ENCODE peak calls at places on chromosomes 5 and 9, in seven cellular contexts. D is activated T-helper 9 cell treated with anti-CD3 and anti-CD28 coated beads, Interleukin-2, amount 50 U/mL, for 16 hours; R is AG20443; Y is endothelial cell; V is activated naive CD4-positive, alpha-beta T cell; M is pancreas; Z is stimulated activated CD8-positive, alpha-beta memory T cell treated with anti-CD3 and anti-CD28 coated beads, Interleukin-7, amount 100 ng/mL, for 24 hours. X is an unnamed sample.
A peak's percentile ranks its signal among the peaks of the same experiment; 100 is the strongest.

GRCh38 chr9:95463145-95464060 is 53.4 kb downstream of the PTCH1 start:
- DNase-seq in V (no peak), R (no peak), Y (no peak), D (no peak), Z (no peak), M (no peak), X (no peak)

GRCh38 chr9:35798658-35799366 is 7.4 kb downstream of the NPR2 start:
- DNase-seq in Z (no peak), R (peak; percentile 27), V (no peak), Y (no peak), M (no peak), D (peak; percentile 30), X (no peak)

GRCh38 chr9:98399950-98400683 is 144.7 kb upstream of the TBC1D2 start:
- DNase-seq in D (no peak), R (no peak), V (no peak), Z (no peak), M (no peak), Y (no peak), X (no peak)

GRCh38 chr5:33631786-33632185 is 191.0 kb downstream of the TARS1 start:
- DNase-seq in R (peak; percentile 16), Y (no peak), V (no peak), D (no peak), Z (no peak), M (no peak), X (no peak)

GRCh38 chr9:135906291-135907005 is 898 bp downstream of the CAMSAP1 start:
- DNase-seq in M (no peak), Y (peak; percentile 30), V (no peak), D (no peak), Z (no peak), R (no peak), X (peak; percentile 26)

GRCh38 chr5:79974896-79975295 is 16.2 kb downstream of the MTX3 start:
- DNase-seq in M (no peak), D (no peak), Y (no peak), R (peak; percentile 53), V (no peak), Z (no peak), X (no peak)

GRCh38 chr5:370959-371810 is 49.7 kb downstream of the AHRR start:
- DNase-seq in Z (no peak), V (no peak), D (no peak), Y (no peak), R (peak; percentile 52), M (no peak), X (peak; percentile 5)

GRCh38 chr9:89353989-89354388 is 35.7 kb downstream of the SECISBP2 start:
- DNase-seq in V (no peak), M (no peak), D (no peak), Z (no peak), R (peak; percentile 33), Y (no peak), X (no peak)

GRCh38 chr9:133727876-133728441 is 10.2 kb downstream of the SARDH start:
- DNase-seq in Y (no peak), R (no peak), V (no peak), Z (no peak), M (no peak), D (no peak), X (no peak)

GRCh38 chr5:81202652-81203051 is 30.5 kb upstream of the CKMT2 start:
- DNase-seq in R (no peak), D (no peak), Y (no peak), Z (no peak), V (no peak), M (no peak), X (no peak)

GRCh38 chr5:137264041-137264440 is 235.1 kb downstream of the SPOCK1 start:
- DNase-seq in M (no peak), Z (no peak), V (no peak), D (no peak), R (peak; percentile 32), Y (no peak), X (no peak)

GRCh38 chr5:155726267-155726666 is 600.7 kb upstream of the SGCD start:
- DNase-seq in V (no peak), R (peak; percentile 32), Y (peak; percentile 54), Z (no peak), M (no peak), D (no peak), X (no peak)

GRCh38 chr9:92191801-92192200 is 76.6 kb upstream of the SPTLC1 start:
- DNase-seq in R (peak; percentile 90), Z (no peak), V (no peak), D (no peak), M (no peak), Y (no peak), X (no peak)

GRCh38 chr9:87286506-87286905 is 211.2 kb upstream of the DAPK1 start:
- DNase-seq in D (no peak), V (no peak), Z (no peak), Y (no peak), R (no peak), M (no peak), X (no peak)

GRCh38 chr5:135873831-135874230 is 21.8 kb downstream of the IL9 start:
- DNase-seq in D (no peak), V (no peak), Z (no peak), M (no peak), Y (no peak), R (no peak), X (no peak)

GRCh38 chr5:142012186-142012785 is 541 bp downstream of the GNPDA1 start:
- DNase-seq in M (peak; percentile 33), D (peak; percentile 50), Y (peak; percentile 45), Z (peak; percentile 49), R (peak; percentile 48), V (peak; percentile 25), X (peak; percentile 67)

GRCh38 chr9:129131300-129132145 is 20.3 kb downstream of the PTPA start:
- DNase-seq in Y (peak; percentile 90), D (peak; percentile 75), M (peak; percentile 67), Z (peak; percentile 78), V (peak; percentile 81), R (peak; percentile 91), X (peak; percentile 84)

GRCh38 chr9:6764570-6765334 is 7.0 kb downstream of the KDM4C start:
- DNase-seq in Z (no peak), D (no peak), M (no peak), R (no peak), V (no peak), Y (no peak), X (no peak)

GRCh38 chr5:134371834-134372340 is 518 bp downstream of the UBE2B start:
- DNase-seq in M (peak; percentile 74), Z (peak; percentile 12), R (peak; percentile 50), D (peak; percentile 24), V (no peak), Y (peak; percentile 35), X (peak; percentile 61)

GRCh38 chr5:445591-445990 is 2.6 kb downstream of the EXOC3 start:
- DNase-seq in Z (no peak), Y (no peak), D (no peak), R (no peak), M (no peak), V (no peak), X (no peak)

GRCh38 chr5:31469886-31470285 is 62.0 kb downstream of the DROSHA start:
- DNase-seq in R (no peak), V (no peak), Y (no peak), D (no peak), Z (no peak), M (no peak), X (no peak)

GRCh38 chr5:1440098-1440493 is 5.1 kb downstream of the SLC6A3 start:
- DNase-seq in Z (no peak), Y (no peak), V (no peak), R (no peak), M (no peak), D (no peak), X (no peak)

GRCh38 chr5:94066437-94067207 is 325.2 kb upstream of the POU5F2 start:
- DNase-seq in Y (no peak), R (no peak), M (no peak), V (no peak), D (no peak), Z (no peak), X (no peak)

GRCh38 chr9:6564370-6564769 is 81.2 kb downstream of the GLDC start:
- DNase-seq in M (no peak), V (no peak), D (no peak), Z (no peak), R (peak; percentile 37), Y (no peak), X (no peak)

GRCh38 chr5:96256795-96257470 is 176.1 kb downstream of the PCSK1 start:
- DNase-seq in R (peak; percentile 62), Y (no peak), D (no peak), M (no peak), Z (no peak), V (no peak), X (peak; percentile 31)

GRCh38 chr5:127615916-127616315 is 33.0 kb upstream of the CTXN3 start:
- DNase-seq in R (no peak), D (no peak), Z (no peak), V (no peak), M (no peak), Y (no peak), X (no peak)

GRCh38 chr5:173143567-173143966 is 764 bp upstream of the BNIP1 start:
- DNase-seq in Y (no peak), Z (no peak), D (no peak), R (no peak), M (no peak), V (no peak), X (no peak)